ENCODE peak calls at places on chromosomes 13 and 19, in five cellular contexts. One of them, this sample, is unnamed.

GRCh38 chr13:39862891-39863290 is 207.4 kb downstream of the COG6 start:
- DNase-seq in IMR-90: no peak
- DNase-seq in neuronal stem cell: no peak
- DNase-seq in mesendoderm: no peak
- DNase-seq in trophoblast cell: no peak
- DNase-seq in this sample: no peak

GRCh38 chr13:48161530-48162179 is 66.8 kb upstream of the MED4 start:
- DNase-seq in IMR-90: no peak
- DNase-seq in neuronal stem cell: no peak
- DNase-seq in mesendoderm: no peak
- DNase-seq in trophoblast cell: peak
- DNase-seq in this sample: no peak

GRCh38 chr19:53158119-53158656 is 665 bp downstream of the ZNF347 start:
- DNase-seq in IMR-90: peak
- DNase-seq in neuronal stem cell: peak
- DNase-seq in mesendoderm: peak
- DNase-seq in trophoblast cell: peak
- DNase-seq in this sample: peak

GRCh38 chr13:98599502-98600328 is 22.8 kb upstream of the STK24 start:
- DNase-seq in IMR-90: peak
- DNase-seq in neuronal stem cell: peak
- DNase-seq in mesendoderm: peak
- DNase-seq in trophoblast cell: no peak
- DNase-seq in this sample: peak

GRCh38 chr13:106492576-106493323 is 42.7 kb downstream of the EFNB2 start:
- DNase-seq in IMR-90: no peak
- DNase-seq in neuronal stem cell: no peak
- DNase-seq in mesendoderm: no peak
- DNase-seq in trophoblast cell: no peak
- DNase-seq in this sample: no peak

GRCh38 chr13:29513981-29514719 is 81.3 kb downstream of the SLC7A1 start:
- DNase-seq in IMR-90: no peak
- DNase-seq in neuronal stem cell: no peak
- DNase-seq in mesendoderm: no peak
- DNase-seq in trophoblast cell: no peak
- DNase-seq in this sample: no peak

GRCh38 chr19:29075149-29075548 is 137.8 kb downstream of the UQCRFS1 start:
- DNase-seq in IMR-90: no peak
- DNase-seq in neuronal stem cell: no peak
- DNase-seq in mesendoderm: no peak
- DNase-seq in trophoblast cell: no peak
- DNase-seq in this sample: no peak

GRCh38 chr13:19587635-19588300 is 26.4 kb upstream of the TPTE2 start:
- DNase-seq in IMR-90: peak
- DNase-seq in neuronal stem cell: no peak
- DNase-seq in mesendoderm: peak
- DNase-seq in trophoblast cell: no peak
- DNase-seq in this sample: no peak

GRCh38 chr19:45668342-45668871 is 386 bp downstream of the GIPR start:
- DNase-seq in IMR-90: no peak
- DNase-seq in neuronal stem cell: no peak
- DNase-seq in mesendoderm: no peak
- DNase-seq in trophoblast cell: no peak
- DNase-seq in this sample: no peak

GRCh38 chr19:32238076-32238475 is 107.3 kb upstream of the ZNF507 start:
- DNase-seq in IMR-90: no peak
- DNase-seq in neuronal stem cell: no peak
- DNase-seq in mesendoderm: no peak
- DNase-seq in trophoblast cell: no peak
- DNase-seq in this sample: no peak

GRCh38 chr13:45989607-45990006 is 62.9 kb downstream of the ZC3H13 start:
- DNase-seq in IMR-90: peak
- DNase-seq in neuronal stem cell: no peak
- DNase-seq in mesendoderm: no peak
- DNase-seq in trophoblast cell: no peak
- DNase-seq in this sample: no peak

GRCh38 chr19:44907613-44908012 is 2.0 kb downstream of the APOE start:
- DNase-seq in IMR-90: no peak
- DNase-seq in neuronal stem cell: no peak
- DNase-seq in mesendoderm: no peak
- DNase-seq in trophoblast cell: no peak
- DNase-seq in this sample: no peak

GRCh38 chr19:58055483-58055874 is 3.6 kb upstream of the ZNF135 start:
- DNase-seq in IMR-90: no peak
- DNase-seq in neuronal stem cell: no peak
- DNase-seq in mesendoderm: no peak
- DNase-seq in trophoblast cell: no peak
- DNase-seq in this sample: no peak

GRCh38 chr13:113883921-113884804 is 20.3 kb upstream of the GAS6 start:
- DNase-seq in IMR-90: no peak
- DNase-seq in neuronal stem cell: no peak
- DNase-seq in mesendoderm: no peak
- DNase-seq in trophoblast cell: no peak
- DNase-seq in this sample: no peak

GRCh38 chr13:58955546-58956385 is 1208.0 kb downstream of the DIAPH3 start:
- DNase-seq in IMR-90: no peak
- DNase-seq in neuronal stem cell: no peak
- DNase-seq in mesendoderm: no peak
- DNase-seq in trophoblast cell: no peak
- DNase-seq in this sample: no peak

GRCh38 chr13:108983273-108983672 is 353.9 kb downstream of the MYO16 start:
- DNase-seq in IMR-90: no peak
- DNase-seq in neuronal stem cell: no peak
- DNase-seq in mesendoderm: no peak
- DNase-seq in trophoblast cell: no peak
- DNase-seq in this sample: no peak

GRCh38 chr13:108984251-108984920 is 355.0 kb downstream of the MYO16 start:
- DNase-seq in IMR-90: no peak
- DNase-seq in neuronal stem cell: no peak
- DNase-seq in mesendoderm: no peak
- DNase-seq in trophoblast cell: no peak
- DNase-seq in this sample: no peak

GRCh38 chr13:108987945-108988344 is 358.5 kb downstream of the MYO16 start:
- DNase-seq in IMR-90: no peak
- DNase-seq in neuronal stem cell: no peak
- DNase-seq in mesendoderm: no peak
- DNase-seq in trophoblast cell: no peak
- DNase-seq in this sample: no peak

GRCh38 chr13:108987488-108987887 is 358.1 kb downstream of the MYO16 start:
- DNase-seq in IMR-90: peak
- DNase-seq in neuronal stem cell: no peak
- DNase-seq in mesendoderm: no peak
- DNase-seq in trophoblast cell: no peak
- DNase-seq in this sample: no peak

DNA sequence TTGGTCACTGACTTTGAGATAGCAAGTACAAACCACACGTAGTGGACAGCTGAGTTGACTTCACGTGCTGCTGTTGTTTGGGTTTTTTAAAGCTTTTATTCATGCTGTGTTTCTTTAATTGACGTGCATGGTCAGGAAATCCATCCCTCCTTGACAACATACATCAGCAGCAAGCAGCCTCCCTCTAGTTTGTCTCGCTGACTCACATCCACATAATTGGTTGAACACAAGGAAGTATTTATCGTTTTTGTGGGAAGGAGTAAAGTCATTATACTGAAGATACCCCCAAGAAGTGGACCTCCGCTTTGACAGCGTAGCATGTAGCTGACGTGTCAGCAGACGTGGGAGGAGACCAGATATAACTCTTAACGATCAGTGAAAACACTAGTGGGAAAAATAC is 355.8 kb downstream of the MYO16 start:
- DNase-seq in IMR-90: no peak
- DNase-seq in neuronal stem cell: no peak
- DNase-seq in mesendoderm: no peak
- DNase-seq in trophoblast cell: no peak
- DNase-seq in this sample: no peak
- H3K4ac ChIP-seq in IMR-90: no peak
- H3K4ac ChIP-seq in neuronal stem cell: no peak
- H3K4ac ChIP-seq in mesendoderm: no peak
- H3K4ac ChIP-seq in trophoblast cell: no peak
- H3K4ac ChIP-seq in this sample: no peak

GRCh38 chr19:4866595-4867424 is 657 bp downstream of the PLIN3 start:
- DNase-seq in IMR-90: peak
- DNase-seq in neuronal stem cell: peak
- DNase-seq in mesendoderm: peak
- DNase-seq in trophoblast cell: no peak
- DNase-seq in this sample: peak

GRCh38 chr19:4867534-4868285 is at the start of gene PLIN3:
- DNase-seq in IMR-90: peak
- DNase-seq in neuronal stem cell: peak
- DNase-seq in mesendoderm: peak
- DNase-seq in trophoblast cell: peak
- DNase-seq in this sample: peak

GRCh38 chr19:4870025-4870700 is 2.7 kb upstream of the PLIN3 start:
- DNase-seq in IMR-90: peak
- DNase-seq in neuronal stem cell: no peak
- DNase-seq in mesendoderm: peak
- DNase-seq in trophoblast cell: peak
- DNase-seq in this sample: peak

GRCh38 chr19:4871711-4872110 is 4.2 kb upstream of the PLIN3 start:
- DNase-seq in IMR-90: no peak
- DNase-seq in neuronal stem cell: no peak
- DNase-seq in mesendoderm: no peak
- DNase-seq in trophoblast cell: no peak
- DNase-seq in this sample: no peak

GRCh38 chr19:4868286-4868834 is 893 bp upstream of the PLIN3 start:
- DNase-seq in IMR-90: no peak
- DNase-seq in neuronal stem cell: no peak
- DNase-seq in mesendoderm: no peak
- DNase-seq in trophoblast cell: peak
- DNase-seq in this sample: no peak
- H3K4ac ChIP-seq in IMR-90: peak
- H3K4ac ChIP-seq in neuronal stem cell: no peak
- H3K4ac ChIP-seq in mesendoderm: no peak
- H3K4ac ChIP-seq in trophoblast cell: no peak
- H3K4ac ChIP-seq in this sample: no peak

GRCh38 chr19:35156673-35157014 is 2.1 kb downstream of the FXYD5 start:
- DNase-seq in IMR-90: no peak
- DNase-seq in neuronal stem cell: no peak
- DNase-seq in mesendoderm: no peak
- DNase-seq in trophoblast cell: no peak
- DNase-seq in this sample: no peak

GRCh38 chr19:35155981-35156672 is 1.6 kb downstream of the FXYD5 start:
- DNase-seq in IMR-90: no peak
- DNase-seq in neuronal stem cell: no peak
- DNase-seq in mesendoderm: no peak
- DNase-seq in trophoblast cell: no peak
- DNase-seq in this sample: no peak

GRCh38 chr19:35153701-35154534 is 617 bp upstream of the FXYD5 start:
- DNase-seq in IMR-90: no peak
- DNase-seq in neuronal stem cell: no peak
- DNase-seq in mesendoderm: peak
- DNase-seq in trophoblast cell: no peak
- DNase-seq in this sample: peak

GRCh38 chr19:35155441-35155840 is 906 bp downstream of the FXYD5 start:
- DNase-seq in IMR-90: no peak
- DNase-seq in neuronal stem cell: no peak
- DNase-seq in mesendoderm: no peak
- DNase-seq in trophoblast cell: no peak
- DNase-seq in this sample: no peak

DNA sequence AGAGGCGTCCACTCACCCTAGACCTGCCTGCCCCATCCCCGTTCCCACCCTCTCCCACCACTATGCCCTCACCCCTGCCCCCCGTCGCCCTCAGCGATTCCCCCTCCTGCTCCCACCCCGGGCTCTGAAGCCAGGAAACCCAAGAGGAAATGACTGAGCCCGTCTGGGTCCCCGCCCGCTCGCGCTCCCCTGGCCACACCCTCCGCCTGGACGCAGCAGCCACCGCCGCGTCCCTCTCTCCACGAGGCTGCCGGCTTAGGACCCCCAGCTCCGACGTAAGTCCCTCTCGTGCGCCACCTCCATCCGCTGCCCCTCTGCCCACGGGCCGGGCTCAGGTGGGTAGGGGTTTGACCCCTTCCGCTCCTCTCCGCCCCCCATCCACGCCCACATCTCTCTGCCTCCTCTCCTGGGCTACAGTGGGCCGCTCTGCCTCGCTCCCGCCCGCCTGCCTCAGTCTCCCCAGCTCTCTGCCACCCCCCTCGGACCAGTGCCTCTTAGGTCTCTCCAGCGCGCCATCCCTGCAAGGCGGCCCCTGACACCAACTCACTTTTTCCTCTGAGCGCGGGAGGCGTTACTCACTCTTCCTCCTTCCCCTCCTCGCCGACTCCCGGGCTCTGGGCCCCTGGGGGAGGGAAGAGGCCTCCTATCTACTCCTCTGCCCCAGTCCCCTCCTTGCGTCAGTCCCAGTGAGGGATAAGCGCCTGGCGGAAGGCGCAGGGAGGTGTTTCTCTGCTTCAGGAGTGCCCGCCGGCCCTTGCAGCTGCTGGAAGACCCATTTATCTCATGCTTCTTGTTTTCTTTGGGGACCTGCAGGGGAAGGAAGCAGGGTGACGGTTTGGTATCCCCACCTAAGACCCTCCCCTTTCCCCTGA is at the start of gene FXYD5:
- DNase-seq in IMR-90: peak
- DNase-seq in neuronal stem cell: no peak
- DNase-seq in mesendoderm: peak
- DNase-seq in trophoblast cell: peak
- DNase-seq in this sample: peak
- H3K4ac ChIP-seq in IMR-90: peak
- H3K4ac ChIP-seq in neuronal stem cell: no peak
- H3K4ac ChIP-seq in mesendoderm: no peak
- H3K4ac ChIP-seq in trophoblast cell: peak
- H3K4ac ChIP-seq in this sample: no peak

GRCh38 chr19:12715929-12716328 is 7.8 kb downstream of the TNPO2 start:
- DNase-seq in IMR-90: no peak
- DNase-seq in neuronal stem cell: no peak
- DNase-seq in mesendoderm: no peak
- DNase-seq in trophoblast cell: peak
- DNase-seq in this sample: no peak
- H3K4ac ChIP-seq in IMR-90: no peak
- H3K4ac ChIP-seq in neuronal stem cell: no peak
- H3K4ac ChIP-seq in mesendoderm: no peak
- H3K4ac ChIP-seq in trophoblast cell: no peak
- H3K4ac ChIP-seq in this sample: no peak